ENCODE peak calls at places on chromosomes 16 and 17, in four cellular contexts. I, O, S and W are unnamed samples.

GRCh38 chr17:78539771-78540170 is 37.4 kb downstream of the DNAH17 start:
- DNase-seq in I (no peak), O (no peak), S (no peak), W (no peak)

GRCh38 chr16:70454221-70455034 is at the start of gene FCSK:
- DNase-seq in I (peak; percentile 56), O (no peak), S (peak; percentile 86), W (peak; percentile 34)

GRCh38 chr17:39938140-39938869 is 10.8 kb downstream of the LRRC3C start:
- DNase-seq in I (no peak), O (no peak), S (no peak), W (no peak)

GRCh38 chr16:75097941-75098897 is 18.4 kb downstream of the LDHD start:
- DNase-seq in I (no peak), O (no peak), S (no peak), W (no peak)

GRCh38 chr17:75317671-75318070 is 28.4 kb upstream of the SLC25A19 start:
- DNase-seq in I (no peak), O (no peak), S (no peak), W (no peak)

GRCh38 chr17:1931759-1932579 is 93.2 kb downstream of the RTN4RL1 start:
- DNase-seq in I (no peak), O (no peak), S (no peak), W (no peak)

GRCh38 chr16:67933805-67934204 is 2.1 kb upstream of the CTRL start:
- DNase-seq in I (no peak), O (no peak), S (no peak), W (no peak)

GRCh38 chr17:82823004-82823403 is 16.8 kb downstream of the ZNF750 start:
- DNase-seq in I (no peak), O (no peak), S (no peak), W (no peak)

GRCh38 chr17:81140695-81141094 is 24.6 kb upstream of the PVALEF start:
- DNase-seq in I (no peak), O (no peak), S (no peak), W (no peak)

GRCh38 chr16:61879306-61879705 is 156.9 kb downstream of the CDH8 start:
- DNase-seq in I (no peak), O (no peak), S (no peak), W (no peak)

GRCh38 chr17:3904486-3904885 is 11.6 kb upstream of the CAMKK1 start:
- DNase-seq in I (no peak), O (no peak), S (peak; percentile 46), W (no peak)

GRCh38 chr17:19753661-19754463 is 5.8 kb upstream of the ALDH3A1 start:
- DNase-seq in I (no peak), O (no peak), S (no peak), W (no peak)

GRCh38 chr17:43676471-43676870 is 14.7 kb upstream of the MEOX1 start:
- DNase-seq in I (no peak), O (no peak), S (no peak), W (no peak)

GRCh38 chr17:70552230-70552981 is 383.1 kb downstream of the KCNJ2 start:
- DNase-seq in I (no peak), O (no peak), S (peak; percentile 7), W (peak; percentile 59)

GRCh38 chr16:55842369-55843104 is 9.6 kb upstream of the CES1 start:
- DNase-seq in I (no peak), O (peak; percentile 10), S (no peak), W (peak; percentile 35)

GRCh38 chr17:79925242-79925957 is 86.2 kb upstream of the CBX4 start:
- DNase-seq in I (no peak), O (no peak), S (no peak), W (no peak)

GRCh38 chr16:86041807-86042206 is 142.8 kb downstream of the IRF8 start:
- DNase-seq in I (no peak), O (no peak), S (no peak), W (no peak)

GRCh38 chr16:17261197-17261858 is 209.4 kb downstream of the XYLT1 start:
- DNase-seq in I (no peak), O (no peak), S (no peak), W (no peak)

GRCh38 chr17:42361781-42362186 is 26.5 kb downstream of the STAT3 start:
- DNase-seq in I (no peak), O (no peak), S (no peak), W (no peak)

GRCh38 chr17:11797803-11798202 is 199.5 kb downstream of the ZNF18 start:
- DNase-seq in I (no peak), O (no peak), S (no peak), W (no peak)

GRCh38 chr16:81551141-81551808 is 106.7 kb downstream of the CMIP start:
- DNase-seq in I (no peak), O (no peak), S (no peak), W (peak; percentile 28)

GRCh38 chr17:3590768-3591167 is 18.4 kb downstream of the TRPV1 start:
- DNase-seq in I (no peak), O (no peak), S (no peak), W (no peak)

GRCh38 chr16:21656795-21657768 is 4.7 kb upstream of the IGSF6 start:
- DNase-seq in I (no peak), O (peak; percentile 51), S (peak; percentile 76), W (peak; percentile 41)

GRCh38 chr16:86910146-86910805 is 331.9 kb downstream of the FOXL1 start:
- DNase-seq in I (no peak), O (no peak), S (no peak), W (no peak)